ENCODE peak calls at places on chromosomes 1 and 21, in nine cellular contexts. H is HuH-7.5; R is CD8-positive, alpha-beta T cell; V is germinal center; X is brain microvascular endothelial cell; N is central memory CD4-positive, alpha-beta T cell; W is AG04449; M is activated effector memory CD4-positive, alpha-beta T cell treated with anti-CD3 and anti-CD28 coated beads, Interleukin-2, amount 50 U/mL, for 16 hours; T is ovary. K is an unnamed sample.
A peak's percentile ranks its signal among the peaks of the same experiment; 100 is the strongest.

GRCh38 chr1:52032785-52033131 is 852 bp downstream of the KTI12 start:
- DNase-seq in M (peak; percentile 64), T (peak; percentile 42), W (no peak), V (peak; percentile 25), X (peak; percentile 64), N (no peak), R (no peak), H (peak; percentile 44), K (no peak)

GRCh38 chr1:201322653-201323510 is 39.6 kb downstream of the PKP1 start:
- DNase-seq in X (no peak), W (no peak), N (no peak), T (no peak), M (no peak), V (no peak), R (no peak), H (no peak), K (no peak)

GRCh38 chr1:42214447-42214871 is 49.9 kb upstream of the GUCA2A start:
- DNase-seq in X (peak; percentile 69), H (peak; percentile 52), M (no peak), T (no peak), V (no peak), R (no peak), N (no peak), W (peak; percentile 28), K (no peak)

GRCh38 chr1:244075247-244075722 is 24.2 kb downstream of the ZBTB18 start:
- DNase-seq in W (no peak), R (no peak), X (no peak), H (no peak), V (peak; percentile 24), M (no peak), N (no peak), T (no peak), K (no peak)

GRCh38 chr1:114986286-114986685 is 43.3 kb upstream of the TSHB start:
- DNase-seq in T (no peak), M (no peak), N (no peak), W (no peak), V (no peak), R (no peak), X (no peak), H (no peak), K (no peak)

GRCh38 chr1:179353546-179353945 is 12.2 kb upstream of the AXDND1 start:
- DNase-seq in V (no peak), H (no peak), N (no peak), T (peak; percentile 35), M (no peak), X (peak; percentile 45), W (peak; percentile 23), R (no peak), K (no peak)

GRCh38 chr1:156465747-156466365 is 34.7 kb downstream of the MEF2D start:
- DNase-seq in M (no peak), R (no peak), V (no peak), T (no peak), X (peak; percentile 28), H (no peak), N (no peak), W (no peak), K (no peak)

GRCh38 chr1:236795757-236796719 is 946 bp downstream of the MTR start:
- DNase-seq in T (no peak), N (no peak), V (peak; percentile 8), X (peak; percentile 16), M (no peak), R (peak; percentile 81), H (no peak), W (no peak), K (no peak)

GRCh38 chr1:43270421-43271095 is 775 bp downstream of the TMEM125 start:
- DNase-seq in N (no peak), T (no peak), H (no peak), W (no peak), V (no peak), X (no peak), R (no peak), M (peak; percentile 64), K (no peak)

GRCh38 chr1:15938628-15939161 is 37.2 kb downstream of the ZBTB17 start:
- DNase-seq in V (peak; percentile 3), R (no peak), X (no peak), H (no peak), M (no peak), T (no peak), W (no peak), N (no peak), K (no peak)

GRCh38 chr1:228358039-228358763 is 48.4 kb downstream of the TRIM11 start:
- DNase-seq in W (no peak), N (no peak), M (no peak), X (no peak), R (peak; percentile 4), V (no peak), H (no peak), T (no peak), K (no peak)

GRCh38 chr1:115210302-115210711 is 121.0 kb upstream of the TSPAN2 start:
- DNase-seq in M (no peak), X (peak; percentile 78), W (no peak), T (no peak), V (no peak), R (no peak), N (no peak), H (no peak), K (no peak)

GRCh38 chr21:36113647-36114428 is 21.0 kb upstream of the CBR3 start:
- DNase-seq in X (no peak), N (peak; percentile 83), T (no peak), R (peak; percentile 62), V (no peak), W (no peak), H (no peak), M (peak; percentile 84), K (no peak)

GRCh38 chr1:33098371-33098770 is 17.4 kb downstream of the AZIN2 start:
- DNase-seq in R (no peak), M (no peak), X (no peak), H (no peak), W (peak; percentile 62), N (no peak), T (no peak), V (no peak), K (no peak)

GRCh38 chr21:25456672-25457071 is 150.6 kb downstream of the MRPL39 start:
- DNase-seq in M (peak; percentile 77), H (no peak), X (peak; percentile 67), N (peak; percentile 11), W (no peak), R (no peak), T (no peak), V (no peak), K (no peak)

GRCh38 chr1:163822933-163823511 is 501.3 kb downstream of the NUF2 start:
- DNase-seq in T (no peak), W (no peak), M (no peak), H (no peak), V (no peak), N (no peak), X (no peak), R (no peak), K (no peak)

GRCh38 chr1:7228252-7228961 is 443.2 kb downstream of the CAMTA1 start:
- DNase-seq in T (no peak), N (no peak), M (no peak), X (no peak), R (no peak), V (no peak), H (no peak), W (no peak), K (no peak)

GRCh38 chr1:206586501-206587445 is 25.5 kb downstream of the EIF2D start:
- DNase-seq in W (no peak), V (no peak), M (no peak), N (no peak), R (no peak), X (no peak), H (no peak), T (no peak), K (no peak)

GRCh38 chr1:243882276-243882675 is 32.2 kb upstream of the AKT3 start:
- DNase-seq in V (no peak), M (no peak), X (peak; percentile 47), T (no peak), H (no peak), R (no peak), N (no peak), W (no peak), K (no peak)

GRCh38 chr1:2082064-2082463 is 31.9 kb downstream of the PRKCZ start:
- DNase-seq in T (no peak), N (no peak), V (no peak), X (no peak), H (no peak), M (no peak), W (no peak), R (no peak), K (no peak)

GRCh38 chr1:185574139-185574835 is 159.9 kb upstream of the HMCN1 start:
- DNase-seq in H (no peak), N (no peak), X (no peak), W (no peak), R (no peak), M (no peak), V (no peak), T (no peak), K (no peak)

GRCh38 chr1:237429252-237429651 is 387.3 kb downstream of the RYR2 start:
- DNase-seq in R (no peak), N (no peak), M (no peak), V (no peak), W (no peak), H (no peak), T (no peak), X (no peak), K (no peak)

GRCh38 chr1:54291276-54292014 is 91.5 kb downstream of the MRPL37 start:
- DNase-seq in V (no peak), T (no peak), W (no peak), M (no peak), H (no peak), N (no peak), X (no peak), R (no peak), K (no peak)

GRCh38 chr1:17610085-17610484 is 70.6 kb downstream of the ARHGEF10L start:
- DNase-seq in R (no peak), T (no peak), M (no peak), X (no peak), N (no peak), H (no peak), W (no peak), V (no peak), K (no peak)

GRCh38 chr1:244761279-244761678 is 74.2 kb upstream of the COX20 start:
- DNase-seq in X (no peak), N (no peak), T (no peak), W (no peak), M (no peak), V (no peak), R (no peak), H (no peak), K (no peak)

GRCh38 chr1:42179275-42179674 is 14.7 kb upstream of the GUCA2A start:
- DNase-seq in W (peak; percentile 69), H (no peak), M (no peak), N (no peak), R (no peak), X (peak; percentile 71), T (no peak), V (no peak), K (no peak)

GRCh38 chr1:156623946-156624813 is 5.0 kb downstream of the HAPLN2 start:
- DNase-seq in W (no peak), H (no peak), M (peak; percentile 74), R (no peak), T (no peak), X (peak; percentile 44), N (peak; percentile 10), V (no peak), K (peak; percentile 65)

GRCh38 chr21:42388740-42389448 is 7.0 kb downstream of the TMPRSS3 start:
- DNase-seq in M (no peak), H (no peak), T (no peak), R (no peak), X (no peak), W (no peak), N (peak; percentile 30), V (no peak), K (no peak)

GRCh38 chr21:37489553-37489952 is 123.0 kb downstream of the DYRK1A start:
- DNase-seq in H (no peak), T (no peak), W (no peak), V (no peak), X (no peak), M (no peak), N (no peak), R (no peak), K (no peak)

GRCh38 chr1:177779325-177779965 is 190.4 kb downstream of the SEC16B start:
- DNase-seq in H (no peak), N (no peak), T (no peak), X (no peak), M (no peak), V (no peak), R (no peak), W (no peak), K (no peak)

GRCh38 chr21:33664135-33664534 is 21.8 kb downstream of the ITSN1 start:
- DNase-seq in N (no peak), W (no peak), R (no peak), V (no peak), T (no peak), H (no peak), X (no peak), M (no peak), K (no peak)